ENCODE peak calls at places on chromosomes 6 and 20, in eight cellular contexts. K, A, E, I, P, C, Y and H are unnamed samples. For H3K4me1, the result is how much of the 10 kb centered on the place peaks cover.

GRCh38 chr20:36573798-36574277 is 441 bp downstream of the TGIF2 start:
- DNase-seq in C (peak), Y (no peak), P (peak), E (peak), A (no peak), K (no peak), I (peak), H (peak)

GRCh38 chr6:79868098-79868722 is 79.1 kb downstream of the ELOVL4 start:
- DNase-seq in E (no peak), C (peak), K (no peak), A (no peak), Y (peak), P (no peak), I (no peak), H (no peak)

GRCh38 chr6:1901556-1901955 is 291.8 kb downstream of the FOXC1 start:
- DNase-seq in I (no peak), C (peak), Y (no peak), E (no peak), P (no peak), K (no peak), A (peak), H (no peak)

GRCh38 chr6:11245406-11245990 is 13.0 kb upstream of the NEDD9 start:
- DNase-seq in I (no peak), E (no peak), P (no peak), A (no peak), C (no peak), K (no peak), Y (no peak), H (no peak)

GRCh38 chr6:34671801-34672656 is 24.5 kb downstream of the ILRUN start:
- DNase-seq in P (peak), E (peak), C (no peak), Y (peak), A (no peak), K (no peak), I (no peak), H (no peak)

GRCh38 chr6:128024976-128025375 is 124.1 kb upstream of the THEMIS start:
- DNase-seq in A (no peak), C (no peak), E (no peak), I (no peak), Y (no peak), K (no peak), P (no peak), H (no peak)

GRCh38 chr20:13061381-13061780 is 52.6 kb downstream of the SPTLC3 start:
- DNase-seq in K (no peak), A (no peak), Y (no peak), I (no peak), P (no peak), C (no peak), E (no peak), H (no peak)

GRCh38 chr20:36924167-36925045 is 27.1 kb downstream of the SAMHD1 start:
- DNase-seq in Y (no peak), A (no peak), P (no peak), E (no peak), C (no peak), K (no peak), I (no peak), H (no peak)

GRCh38 chr6:56541736-56542366 is 100.8 kb downstream of the DST start:
- DNase-seq in Y (no peak), K (no peak), I (no peak), A (no peak), P (no peak), C (peak), E (no peak), H (no peak)

GRCh38 chr6:132490478-132491204 is 22.3 kb downstream of the STX7 start:
- DNase-seq in A (no peak), P (peak), E (no peak), K (no peak), Y (no peak), I (no peak), C (no peak), H (no peak)

GRCh38 chr6:4870821-4871494 is 94.8 kb downstream of the CDYL start:
- DNase-seq in I (no peak), E (no peak), P (no peak), Y (no peak), C (no peak), K (no peak), A (no peak), H (no peak)

GRCh38 chr6:63904844-63905243 is 269.2 kb downstream of the PHF3 start:
- DNase-seq in E (no peak), C (no peak), P (no peak), K (no peak), I (no peak), Y (no peak), A (no peak), H (no peak)

GRCh38 chr20:47468290-47469050 is 33.2 kb upstream of the NCOA3 start:
- DNase-seq in Y (peak), E (peak), K (no peak), A (no peak), I (no peak), P (no peak), C (no peak), H (peak)

GRCh38 chr6:20906938-20907337 is 372.7 kb downstream of the CDKAL1 start:
- DNase-seq in Y (no peak), K (no peak), C (no peak), A (no peak), P (no peak), I (no peak), E (no peak), H (no peak)

GRCh38 chr6:36800223-36801095 is 38.8 kb downstream of the CPNE5 start:
- DNase-seq in P (no peak), Y (no peak), K (no peak), A (no peak), E (no peak), I (no peak), C (no peak), H (no peak)

GRCh38 chr6:160519133-160519532 is 144.9 kb downstream of the LPA start:
- DNase-seq in K (no peak), Y (no peak), A (no peak), C (no peak), I (peak), E (no peak), P (no peak), H (no peak)

GRCh38 chr20:3323398-3323797 is 84.1 kb downstream of the DNAAF9 start:
- DNase-seq in A (no peak), K (no peak), Y (no peak), I (no peak), C (no peak), E (no peak), P (no peak), H (no peak)

GRCh38 chr6:42984924-42985475 is 630 bp downstream of the PPP2R5D start:
- DNase-seq in Y (no peak), E (no peak), I (no peak), K (no peak), C (no peak), P (no peak), A (no peak), H (no peak)

GRCh38 chr6:121522265-121522664 is 86.8 kb downstream of the GJA1 start:
- DNase-seq in E (no peak), C (no peak), Y (no peak), P (no peak), K (no peak), A (no peak), I (no peak), H (no peak)

GRCh38 chr20:19661717-19662637 is 96.1 kb upstream of the RIN2 start:
- DNase-seq in K (peak), C (peak), Y (no peak), P (peak), I (no peak), A (peak), E (peak), H (peak)

GRCh38 chr6:37709932-37710565 is 12.4 kb upstream of the MDGA1 start:
- DNase-seq in K (no peak), C (no peak), Y (no peak), I (no peak), A (no peak), P (no peak), E (no peak), H (no peak)

GRCh38 chr6:95767897-95768463 is 190.6 kb downstream of the MANEA start:
- DNase-seq in I (no peak), C (no peak), K (no peak), E (no peak), P (no peak), A (no peak), Y (no peak), H (no peak)

GRCh38 chr20:13220194-13220856 is 749 bp upstream of the ISM1 start:
- DNase-seq in K (peak), I (peak), C (no peak), Y (no peak), P (peak), E (peak), A (no peak), H (peak)

GRCh38 chr6:130788954-130789353 is 38.3 kb upstream of the SMLR1 start:
- DNase-seq in Y (no peak), E (no peak), C (peak), I (no peak), A (no peak), K (no peak), P (no peak), H (no peak)

GRCh38 chr6:160367798-160368547 is 19.8 kb downstream of the SLC22A3 start:
- DNase-seq in C (no peak), K (no peak), I (no peak), P (no peak), A (no peak), Y (no peak), E (no peak), H (no peak)

GRCh38 chr6:170024940-170025339 is 265.9 kb downstream of the DLL1 start:
- DNase-seq in A (no peak), I (no peak), K (peak), C (no peak), Y (no peak), P (peak), E (peak), H (peak)

GRCh38 chr6:34773906-34774305 is 16.6 kb downstream of the SNRPC start:
- DNase-seq in K (no peak), Y (no peak), C (no peak), E (no peak), A (no peak), P (no peak), I (no peak), H (no peak)

GRCh38 chr6:89432875-89433636 is at the start of gene ANKRD6:
- DNase-seq in E (peak), C (peak), P (peak), Y (peak), A (no peak), K (peak), I (peak), H (peak)

GRCh38 chr6:42745083-42745637 is 743 bp downstream of the TBCC start:
- DNase-seq in Y (no peak), I (no peak), A (no peak), K (no peak), P (peak), C (peak), E (peak), H (peak)

GRCh38 chr6:16069222-16069621 is 59.7 kb upstream of the MYLIP start:
- DNase-seq in Y (no peak), P (no peak), E (no peak), I (peak), A (no peak), K (no peak), C (no peak), H (no peak)

GRCh38 chr20:21272279-21272678 is 30.9 kb upstream of the XRN2 start:
- DNase-seq in Y (no peak), C (no peak), E (no peak), K (no peak), I (no peak), A (no peak), P (no peak), H (no peak)

DNA sequence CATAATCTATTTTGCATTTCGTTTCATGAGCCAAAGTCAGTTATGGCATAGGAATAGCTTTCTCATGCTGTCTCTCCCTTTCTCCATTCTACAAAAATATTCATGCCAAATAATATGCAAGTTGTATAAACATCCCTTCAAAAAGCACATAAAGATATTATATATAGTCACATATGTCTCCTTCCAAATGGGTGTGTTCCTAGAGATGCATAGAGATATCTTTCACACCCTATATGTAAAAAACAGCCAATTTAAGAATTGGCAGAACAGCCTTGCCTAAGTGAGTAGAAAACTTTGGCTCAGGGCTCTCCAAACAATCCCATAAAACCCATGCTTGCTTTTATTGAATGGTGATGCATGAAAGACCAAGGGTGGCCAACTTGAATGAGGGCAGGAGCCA is 274.7 kb upstream of the SUPT3H start:
- DNase-seq in C (no peak), A (no peak), P (no peak), E (no peak), K (no peak), I (no peak), Y (no peak), H (no peak)
- H3K4me1 ChIP-seq in C (under half), A (under half), P (under half), E (under half), K (under half), I (under half), Y (under half), H (under half)

DNA sequence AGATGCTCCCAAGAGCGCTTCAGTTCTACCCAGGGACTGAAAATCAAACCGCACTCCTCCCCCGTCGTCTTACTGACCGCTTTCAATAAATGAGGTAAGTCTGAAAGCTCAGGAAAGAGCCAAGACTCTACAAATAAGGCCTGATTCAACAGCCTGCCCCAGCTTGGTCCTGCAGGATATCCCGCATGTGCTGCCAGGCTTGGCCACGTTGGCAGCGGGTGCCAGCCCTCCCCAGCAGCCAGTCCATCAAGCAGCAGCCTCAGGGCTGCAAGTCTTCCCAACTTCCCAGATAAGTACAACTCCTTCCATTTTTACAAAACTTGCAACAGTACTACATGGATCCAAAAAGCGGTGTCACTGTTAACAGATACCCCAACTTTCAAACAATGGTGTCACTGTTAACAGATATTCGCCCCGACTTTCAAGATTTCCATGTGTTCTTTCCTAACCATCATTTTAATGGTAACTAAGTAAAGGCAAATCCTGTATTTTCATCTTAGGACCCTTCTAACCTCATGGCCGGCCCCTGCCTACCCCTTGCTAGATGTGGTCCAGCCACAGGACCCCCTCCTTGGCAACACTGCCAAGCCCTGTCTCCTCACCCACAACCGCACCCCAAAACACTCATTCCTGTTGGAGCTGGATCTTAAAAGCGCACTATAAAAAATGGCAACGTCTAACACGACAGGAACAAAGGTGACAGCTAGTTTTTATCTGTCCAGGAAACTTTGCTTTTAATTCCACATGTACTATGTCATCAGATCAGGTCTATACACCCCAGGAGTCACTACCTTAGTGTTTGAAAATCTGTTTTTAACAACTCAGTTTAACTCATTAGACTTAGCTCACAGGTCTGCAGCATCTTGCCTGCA is 28.0 kb downstream of the DIDO1 start:
- DNase-seq in I (no peak), Y (no peak), E (no peak), A (no peak), K (no peak), P (no peak), C (no peak), H (no peak)
- TF ChIP-seq POLR2AphosphoS5 in I (no peak), Y (no peak), E (no peak), A (no peak), K (no peak), P (no peak), C (no peak), H (no peak)

GRCh38 chr6:82365011-82365751 is 1.6 kb downstream of the TPBG start:
- DNase-seq in E (peak), Y (no peak), P (peak), C (no peak), K (peak), A (no peak), I (peak), H (peak)

GRCh38 chr6:82362868-82363267 is 749 bp upstream of the TPBG start:
- DNase-seq in I (no peak), E (no peak), K (no peak), A (no peak), P (no peak), C (no peak), Y (no peak), H (no peak)

GRCh38 chr6:82364087-82365010 is 732 bp downstream of the TPBG start:
- DNase-seq in C (no peak), E (peak), K (peak), I (peak), Y (no peak), A (no peak), P (peak), H (peak)

GRCh38 chr6:82362144-82362543 is 1.5 kb upstream of the TPBG start:
- DNase-seq in C (no peak), P (no peak), E (no peak), Y (no peak), K (no peak), A (no peak), I (no peak), H (no peak)

DNA sequence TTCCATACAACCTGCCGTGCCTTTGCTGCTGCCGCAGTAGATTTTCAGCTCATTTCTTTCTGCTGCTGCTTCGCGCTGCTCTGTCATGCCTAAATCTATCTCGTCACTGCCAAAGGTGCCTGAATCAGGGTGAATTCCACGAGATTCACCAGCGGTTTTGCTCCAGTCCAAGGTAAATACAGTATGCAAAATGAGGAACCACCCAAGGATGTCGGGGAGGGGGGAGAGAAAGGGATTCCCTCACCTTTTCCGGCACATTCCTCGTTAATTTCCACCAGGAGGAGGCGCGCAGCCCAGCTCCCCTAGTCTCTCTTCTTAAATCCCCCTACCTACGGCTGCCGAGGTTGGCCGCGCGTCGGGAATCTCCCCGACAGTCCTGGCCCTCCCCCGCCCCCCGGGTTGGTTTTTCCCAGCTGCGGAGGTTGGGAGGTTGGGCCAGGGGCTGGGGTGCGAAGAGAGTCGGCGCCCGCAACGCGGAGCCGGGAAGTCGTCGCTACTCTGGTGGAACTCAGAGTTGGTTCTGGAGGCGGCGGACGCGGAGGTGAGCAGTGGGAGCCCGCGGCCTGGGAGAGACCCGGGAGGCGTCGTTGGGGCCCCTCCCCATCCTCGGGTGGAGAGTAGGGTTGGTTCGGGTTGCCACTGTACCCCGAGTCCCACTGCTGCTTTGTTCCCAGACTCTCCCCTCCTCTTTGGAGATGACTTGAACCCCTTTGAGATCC is at the start of gene TPBG:
- DNase-seq in I (peak), C (peak), P (peak), E (peak), K (peak), Y (no peak), A (no peak), H (peak)
- TF ChIP-seq POLR2A in I (no peak), C (no peak), P (no peak), E (peak), K (peak), Y (peak), A (peak), H (no peak)

DNA sequence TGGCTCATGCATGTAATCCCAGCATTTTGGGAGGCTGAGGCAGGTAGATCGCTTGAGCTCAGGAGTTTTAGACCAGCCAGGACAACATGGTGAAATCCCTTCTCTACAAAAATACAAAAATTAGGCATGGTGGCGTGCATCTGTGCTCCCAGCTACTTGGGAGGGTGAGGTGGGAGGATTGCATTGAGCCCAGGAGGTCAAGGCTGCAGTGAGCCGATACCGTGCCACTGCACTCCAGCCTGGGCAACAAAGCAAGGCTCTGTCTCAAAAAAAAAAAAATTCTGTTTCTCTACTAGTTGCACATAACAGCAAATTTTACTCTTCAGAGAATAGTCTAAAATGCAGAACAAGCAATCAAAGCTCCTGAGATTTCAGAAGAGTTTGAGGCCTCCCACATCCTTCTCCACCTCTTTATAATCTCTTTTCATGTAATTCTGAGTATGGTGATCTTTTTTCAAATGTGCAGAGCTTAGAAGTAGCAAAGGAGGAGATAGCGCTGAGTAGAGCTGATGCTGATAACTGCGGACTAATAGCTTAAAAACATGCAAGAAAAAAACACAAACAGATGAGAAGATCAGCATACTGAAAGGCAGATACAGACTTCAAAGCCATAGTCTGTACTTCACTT is 23.3 kb downstream of the LRRN4 start:
- DNase-seq in Y (no peak), E (no peak), C (no peak), K (no peak), I (no peak), P (no peak), A (no peak), H (no peak)
- H3K4me1 ChIP-seq in Y (under half), E (under half), C (under half), K (under half), I (under half), P (under half), A (under half), H (under half)

DNA sequence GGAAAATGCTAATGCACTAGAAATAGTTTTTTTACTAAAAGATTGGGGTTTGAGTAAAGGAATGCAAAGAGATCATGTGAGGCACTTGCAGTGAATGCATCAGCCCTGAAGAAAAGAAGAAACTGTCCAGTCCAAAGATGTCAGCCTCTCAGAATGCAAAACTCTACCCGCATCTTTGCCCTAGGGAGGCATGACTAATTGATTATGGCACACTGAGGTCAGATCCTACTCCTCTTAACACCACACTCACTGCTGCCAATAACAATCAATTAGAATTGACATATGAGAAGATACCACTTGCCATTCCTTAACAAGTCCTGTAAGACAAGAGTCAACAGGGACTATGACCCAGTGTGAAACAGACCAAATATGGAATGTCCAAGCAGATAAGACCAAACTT is 262.3 kb upstream of the PLN start:
- DNase-seq in Y (no peak), E (no peak), P (no peak), A (no peak), C (no peak), I (no peak), K (no peak), H (no peak)
- TF ChIP-seq POLR2AphosphoS5 in Y (no peak), E (no peak), P (no peak), A (no peak), C (no peak), I (no peak), K (no peak), H (no peak)